ENCODE peak calls at places on chromosomes 16 and 17, in seven cellular contexts. Y, G, K, I, O, S and W are unnamed samples.

GRCh38 chr17:63537991-63538692 is 12.1 kb upstream of the DCAF7 start:
- DNase-seq in K (peak), S (no peak), Y (no peak), I (no peak), O (no peak), G (no peak), W (no peak)

GRCh38 chr17:75996665-75997590 is 3.7 kb upstream of the CDK3 start:
- DNase-seq in O (peak), G (peak), Y (no peak), K (peak), S (no peak), I (peak), W (peak)

GRCh38 chr17:38617074-38617860 is 11.5 kb upstream of the SRCIN1 start:
- DNase-seq in S (no peak), I (no peak), O (no peak), G (no peak), K (no peak), Y (no peak), W (no peak)

GRCh38 chr17:41505836-41506767 is 690 bp upstream of the KRT13 start:
- DNase-seq in S (no peak), K (peak), O (peak), Y (no peak), I (no peak), G (no peak), W (no peak)

GRCh38 chr16:50606431-50607050 is 58.3 kb downstream of the NKD1 start:
- DNase-seq in K (no peak), Y (no peak), G (no peak), S (no peak), I (no peak), O (no peak), W (no peak)

GRCh38 chr17:72152392-72152727 is 31.5 kb downstream of the SOX9 start:
- DNase-seq in K (no peak), I (no peak), Y (no peak), S (peak), G (no peak), O (no peak), W (no peak)

GRCh38 chr16:71895679-71896385 is 501 bp downstream of the IST1 start:
- DNase-seq in G (peak), Y (peak), I (peak), O (peak), S (no peak), K (peak), W (peak)

GRCh38 chr17:63137163-63137562 is 171.1 kb downstream of the TANC2 start:
- DNase-seq in I (no peak), Y (no peak), G (no peak), O (no peak), S (no peak), K (no peak), W (no peak)

GRCh38 chr17:4499431-4500187 is 928 bp downstream of the SPNS2 start:
- DNase-seq in I (no peak), Y (no peak), S (no peak), K (no peak), O (no peak), G (no peak), W (no peak)

GRCh38 chr17:12522743-12523181 is 142.9 kb upstream of the MYOCD start:
- DNase-seq in G (no peak), S (peak), K (no peak), Y (no peak), I (peak), O (peak), W (peak)

GRCh38 chr16:11156401-11156800 is 99.6 kb downstream of the SOCS1 start:
- DNase-seq in S (no peak), O (no peak), K (no peak), Y (no peak), G (no peak), I (no peak), W (no peak)

GRCh38 chr17:76781056-76781982 is 43.4 kb downstream of the MFSD11 start:
- DNase-seq in K (no peak), I (no peak), G (peak), S (no peak), Y (no peak), O (no peak), W (no peak)

GRCh38 chr16:86224126-86224525 is 286.2 kb upstream of the FOXF1 start:
- DNase-seq in O (no peak), Y (peak), S (no peak), K (no peak), G (no peak), I (no peak), W (no peak)

GRCh38 chr16:74726056-74726455 is 25.4 kb upstream of the MLKL start:
- DNase-seq in S (no peak), I (peak), Y (no peak), G (no peak), K (no peak), O (no peak), W (no peak)

GRCh38 chr17:61399131-61400057 is at the start of gene TBX2:
- DNase-seq in S (peak), I (peak), K (peak), Y (peak), G (no peak), O (no peak), W (peak)

GRCh38 chr17:81200695-81201580 is 21.8 kb downstream of the CEP131 start:
- DNase-seq in G (peak), O (peak), Y (peak), I (peak), K (peak), S (peak), W (peak)

GRCh38 chr17:83196088-83196765 is 116.8 kb downstream of the METRNL start:
- DNase-seq in G (no peak), S (no peak), Y (peak), O (no peak), I (no peak), K (peak), W (no peak)

GRCh38 chr17:31508310-31509094 is 117.0 kb downstream of the RAB11FIP4 start:
- DNase-seq in S (no peak), K (no peak), O (no peak), G (peak), I (no peak), Y (no peak), W (no peak)

GRCh38 chr16:4487955-4488481 is 11.8 kb downstream of the HMOX2 start:
- DNase-seq in I (no peak), S (peak), K (no peak), G (no peak), Y (no peak), O (no peak), W (peak)

GRCh38 chr17:45221081-45221996 is at the start of gene FMNL1:
- DNase-seq in G (peak), I (peak), K (peak), O (no peak), Y (no peak), S (no peak), W (no peak)

GRCh38 chr17:82843904-82844640 is 4.2 kb upstream of the ZNF750 start:
- DNase-seq in I (no peak), S (no peak), G (peak), K (no peak), Y (no peak), O (no peak), W (no peak)

GRCh38 chr17:65177901-65178300 is 40.7 kb downstream of the RGS9 start:
- DNase-seq in G (peak), Y (no peak), K (no peak), I (no peak), O (peak), S (peak), W (peak)

GRCh38 chr16:82699711-82700495 is 73.1 kb downstream of the CDH13 start:
- DNase-seq in I (no peak), G (no peak), K (no peak), O (peak), S (peak), Y (no peak), W (peak)

GRCh38 chr17:60535382-60536279 is 9.6 kb upstream of the APPBP2 start:
- DNase-seq in Y (no peak), G (no peak), S (peak), I (no peak), K (no peak), O (no peak), W (peak)

GRCh38 chr17:81984773-81985410 is 7.5 kb downstream of the ASPSCR1 start:
- DNase-seq in I (no peak), O (no peak), Y (no peak), K (no peak), G (no peak), S (no peak), W (no peak)

GRCh38 chr17:48547839-48548686 is 3.2 kb upstream of the HOXB2 start:
- DNase-seq in I (no peak), O (no peak), K (no peak), G (no peak), S (no peak), Y (no peak), W (no peak)

GRCh38 chr17:81447331-81447933 is 52.2 kb downstream of the BAHCC1 start:
- DNase-seq in O (no peak), S (no peak), Y (no peak), K (no peak), I (no peak), G (no peak), W (no peak)

GRCh38 chr16:81731636-81732035 is 47.5 kb upstream of the PLCG2 start:
- DNase-seq in O (no peak), G (no peak), K (no peak), I (no peak), S (no peak), Y (no peak), W (no peak)

GRCh38 chr16:22300427-22301071 is 3.3 kb downstream of the POLR3E start:
- DNase-seq in O (peak), S (peak), G (peak), Y (peak), K (peak), I (peak), W (peak)

GRCh38 chr16:30054959-30055553 is 10.5 kb upstream of the ALDOA start:
- DNase-seq in Y (peak), G (peak), O (peak), K (peak), I (peak), S (no peak), W (no peak)

GRCh38 chr17:65301184-65301583 is 164.0 kb downstream of the RGS9 start:
- DNase-seq in I (no peak), S (no peak), Y (no peak), O (no peak), K (no peak), G (no peak), W (no peak)

GRCh38 chr16:89015271-89015859 is 38.4 kb upstream of the CBFA2T3 start:
- DNase-seq in O (no peak), I (no peak), S (no peak), Y (no peak), K (peak), G (no peak), W (no peak)

GRCh38 chr17:48149174-48150106 is 41.9 kb downstream of the SNX11 start:
- DNase-seq in G (no peak), O (no peak), Y (no peak), I (no peak), K (no peak), S (no peak), W (no peak)

GRCh38 chr16:22813946-22814325 is at the start of gene HS3ST2:
- DNase-seq in I (peak), G (no peak), Y (peak), O (peak), K (peak), S (peak), W (no peak)

GRCh38 chr17:8664426-8665105 is 34.0 kb upstream of the MYH10 start:
- DNase-seq in K (no peak), G (no peak), S (no peak), O (no peak), Y (no peak), I (no peak), W (no peak)

GRCh38 chr17:78990349-78991016 is 10.8 kb upstream of the LGALS3BP start:
- DNase-seq in O (no peak), I (peak), K (peak), Y (no peak), G (no peak), S (no peak), W (no peak)

GRCh38 chr17:62093188-62094155 is 28.4 kb upstream of the MED13 start:
- DNase-seq in G (peak), I (no peak), O (peak), S (peak), K (no peak), Y (no peak), W (peak)

GRCh38 chr16:80909720-80910119 is 97.0 kb downstream of the CMC2 start:
- DNase-seq in G (no peak), I (no peak), S (no peak), K (no peak), Y (no peak), O (no peak), W (no peak)

GRCh38 chr17:50117202-50118040 is 12.5 kb downstream of the SAMD14 start:
- DNase-seq in S (no peak), I (peak), G (peak), K (peak), Y (peak), O (peak), W (peak)

GRCh38 chr16:48592839-48593429 is 17.0 kb downstream of the N4BP1 start:
- DNase-seq in I (no peak), K (no peak), Y (no peak), S (no peak), O (peak), G (no peak), W (no peak)

GRCh38 chr16:48602357-48603014 is 7.5 kb downstream of the N4BP1 start:
- DNase-seq in I (no peak), G (no peak), S (no peak), O (no peak), K (no peak), Y (no peak), W (no peak)

GRCh38 chr16:48596326-48596725 is 13.7 kb downstream of the N4BP1 start:
- DNase-seq in I (no peak), G (peak), Y (no peak), S (no peak), K (no peak), O (no peak), W (no peak)

GRCh38 chr16:48591976-48592375 is 18.0 kb downstream of the N4BP1 start:
- DNase-seq in I (no peak), Y (no peak), S (no peak), K (no peak), O (no peak), G (no peak), W (no peak)

DNA sequence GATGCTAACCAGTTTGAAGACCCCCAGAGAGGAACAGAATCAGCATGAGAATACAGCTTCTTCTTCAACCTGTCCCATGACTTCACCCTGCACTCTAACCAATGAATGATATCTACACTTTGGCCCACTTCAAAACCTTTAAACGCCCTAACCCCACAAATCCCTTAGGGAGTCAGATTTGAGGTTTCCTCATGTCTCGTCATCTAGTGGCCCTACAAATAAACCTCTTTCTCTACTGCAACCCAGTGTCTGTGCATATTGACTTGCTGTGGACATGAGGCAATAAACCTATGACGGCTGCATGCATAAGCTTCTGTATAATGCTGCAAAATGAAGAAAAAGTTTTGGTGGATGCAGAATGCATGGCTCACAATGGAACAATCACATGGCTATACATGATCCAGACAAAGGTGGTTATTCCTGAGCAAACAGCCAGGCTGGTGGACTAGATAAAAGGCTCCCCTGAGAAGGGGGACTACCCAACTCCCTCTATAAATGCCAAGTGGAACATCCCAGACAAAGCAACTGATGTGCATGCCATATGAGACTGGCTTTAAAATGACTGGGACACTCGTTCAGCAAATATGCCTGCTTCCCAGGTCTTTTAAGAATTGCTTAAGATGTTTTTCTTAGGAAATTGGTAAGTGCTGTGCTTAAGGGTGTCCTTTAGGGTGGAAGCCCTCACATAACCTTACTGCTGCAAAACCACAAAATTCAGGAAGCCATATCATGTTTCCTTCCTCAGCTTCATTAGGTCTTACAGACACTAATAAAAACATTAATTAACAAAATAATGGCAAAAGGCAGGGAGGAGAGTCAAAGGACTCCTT is 12.2 kb downstream of the N4BP1 start:
- DNase-seq in Y (no peak), I (no peak), S (peak), O (no peak), G (no peak), K (no peak), W (peak)
- TF ChIP-seq CTCF in Y (no peak), I (no peak), S (no peak), O (no peak), G (no peak), K (no peak), W (no peak)

DNA sequence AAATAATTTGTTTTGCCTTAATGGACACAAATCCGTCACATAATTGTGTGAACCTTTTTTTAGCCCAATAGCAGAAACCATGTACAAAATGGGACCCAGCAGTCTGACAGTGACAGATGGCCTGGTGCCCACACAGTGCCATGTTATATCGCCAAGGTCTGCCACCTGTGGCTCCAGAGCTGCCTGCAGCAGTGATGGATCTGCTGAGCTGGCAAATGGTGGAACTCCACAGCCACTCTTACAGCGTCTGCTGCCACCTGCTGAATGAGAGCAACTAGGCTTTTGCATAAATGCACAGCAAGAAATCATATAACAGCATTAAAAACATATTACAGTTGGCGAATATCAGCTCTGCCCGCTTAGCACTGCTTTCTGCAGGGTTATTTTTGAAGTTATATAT is 59.4 kb downstream of the NUP93 start:
- DNase-seq in S (peak), G (peak), K (peak), I (peak), O (peak), Y (peak), W (peak)
- TF ChIP-seq CTCF in S (peak), G (peak), K (peak), I (no peak), O (peak), Y (no peak), W (peak)

GRCh38 chr17:57914274-57915147 is 40.7 kb downstream of the CUEDC1 start:
- DNase-seq in O (no peak), Y (no peak), I (no peak), G (no peak), K (no peak), S (no peak), W (no peak)

GRCh38 chr17:57918017-57918895 is 37.0 kb downstream of the CUEDC1 start:
- DNase-seq in K (no peak), Y (no peak), G (no peak), O (no peak), I (no peak), S (no peak), W (peak)

GRCh38 chr17:57915532-57915931 is 39.7 kb downstream of the CUEDC1 start:
- DNase-seq in S (no peak), K (no peak), G (no peak), O (no peak), I (no peak), Y (no peak), W (no peak)

GRCh38 chr17:57916925-57917858 is 38.0 kb downstream of the CUEDC1 start:
- DNase-seq in K (peak), Y (no peak), S (no peak), I (no peak), G (no peak), O (no peak), W (no peak)

GRCh38 chr17:57915980-57916757 is 39.0 kb downstream of the CUEDC1 start:
- DNase-seq in O (no peak), K (no peak), Y (no peak), I (no peak), S (no peak), G (no peak), W (no peak)
- TF ChIP-seq CTCF in O (no peak), K (no peak), Y (no peak), I (no peak), S (no peak), G (no peak), W (no peak)

DNA sequence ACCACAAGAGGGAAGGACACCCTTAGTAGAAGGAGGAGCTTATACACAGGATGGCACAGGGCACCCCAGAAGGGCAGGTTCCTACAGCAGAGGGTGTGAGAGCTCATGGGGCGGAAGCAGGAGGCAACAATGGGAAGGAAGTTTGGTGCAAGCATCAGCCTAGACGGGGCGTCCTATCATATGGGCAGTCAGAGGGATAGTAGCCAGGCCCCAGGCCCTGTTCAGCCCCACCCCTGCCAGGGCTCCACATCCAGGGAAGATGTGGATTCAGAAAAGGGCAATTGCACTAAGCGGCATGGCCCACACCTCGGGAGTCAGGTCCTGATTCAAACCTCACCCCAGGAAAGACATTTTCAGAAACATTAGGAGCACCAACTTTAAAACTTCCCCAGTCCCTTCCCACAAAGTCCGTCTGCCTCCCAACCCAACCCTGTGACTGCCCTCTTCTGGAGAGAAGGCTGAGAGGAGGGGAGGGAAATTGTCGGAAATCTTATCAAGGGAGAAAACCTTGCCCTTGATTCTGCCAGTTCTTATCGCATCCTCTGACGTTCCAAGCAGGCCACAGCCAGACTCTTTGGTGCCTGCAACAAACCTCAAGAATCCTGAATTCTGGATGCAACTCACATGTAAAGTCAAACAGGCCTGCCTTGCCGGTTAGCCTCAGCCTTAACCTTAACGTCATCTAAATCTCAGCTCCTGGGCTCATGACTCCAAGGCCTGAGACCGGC is 198.8 kb upstream of the CDH5 start:
- DNase-seq in S (no peak), Y (no peak), K (no peak), G (no peak), O (no peak), I (no peak), W (no peak)
- TF ChIP-seq CTCF in S (peak), Y (no peak), K (no peak), G (no peak), O (no peak), I (no peak), W (peak)

DNA sequence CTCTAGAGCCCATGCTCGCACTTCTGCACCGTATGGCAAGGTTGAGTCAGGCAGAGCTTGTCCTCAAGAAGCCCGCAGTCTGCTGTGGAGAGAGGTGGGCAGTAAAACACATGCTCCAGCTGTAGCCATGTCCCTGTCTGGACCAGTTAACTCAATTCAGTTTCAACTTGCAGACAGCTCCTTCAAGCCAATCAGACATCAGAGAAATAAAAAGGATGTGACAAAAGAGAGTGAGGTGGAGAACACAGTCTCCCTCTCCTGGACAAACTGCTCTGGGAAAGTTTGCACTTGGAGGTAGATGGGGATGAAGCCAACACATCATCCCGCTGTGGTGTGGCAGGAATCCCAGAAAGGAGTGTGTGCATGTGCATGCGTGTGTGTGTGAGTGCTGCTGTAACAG is 358.5 kb upstream of the ASIC2 start:
- DNase-seq in O (peak), G (no peak), S (no peak), Y (no peak), I (no peak), K (no peak), W (no peak)
- TF ChIP-seq CTCF in O (peak), G (no peak), S (no peak), Y (no peak), I (no peak), K (no peak), W (no peak)

GRCh38 chr17:27206447-27206846 is 87.5 kb upstream of the WSB1 start:
- DNase-seq in K (no peak), G (peak), Y (no peak), I (peak), O (peak), S (no peak), W (no peak)
- TF ChIP-seq CTCF in K (peak), G (peak), Y (no peak), I (no peak), O (peak), S (no peak), W (peak)

GRCh38 chr17:34626141-34626681 is 46.8 kb downstream of the TMEM132E start:
- DNase-seq in K (peak), Y (peak), S (no peak), G (no peak), O (no peak), I (no peak), W (no peak)
- TF ChIP-seq CTCF in K (no peak), Y (no peak), S (no peak), G (no peak), O (peak), I (no peak), W (no peak)